ENCODE peak calls at places on chromosomes 2 and 18, in five cellular contexts. O, Y, Z, M and Q are unnamed samples.

GRCh38 chr2:221075203-221075602 is 496.9 kb downstream of the EPHA4 start:
- DNase-seq in O (no peak), Y (no peak), Z (no peak), M (no peak), Q (no peak)

GRCh38 chr2:187232749-187233148 is 215.3 kb downstream of the CALCRL start:
- DNase-seq in O (no peak), Y (no peak), Z (no peak), M (no peak), Q (no peak)

GRCh38 chr18:13813271-13813849 is 10.6 kb upstream of the MC5R start:
- DNase-seq in O (no peak), Y (no peak), Z (peak; percentile 25), M (peak; percentile 33), Q (peak; percentile 29)

GRCh38 chr18:24060644-24061043 is 46.1 kb downstream of the TTC39C start:
- DNase-seq in O (no peak), Y (no peak), Z (no peak), M (no peak), Q (no peak)

GRCh38 chr2:232662486-232663260 is 29.3 kb downstream of the EFHD1 start:
- DNase-seq in O (no peak), Y (no peak), Z (no peak), M (no peak), Q (no peak)

GRCh38 chr18:79988925-79989361 is 580 bp upstream of the TXNL4A start:
- DNase-seq in O (no peak), Y (no peak), Z (no peak), M (no peak), Q (no peak)

GRCh38 chr2:128290356-128290755 is 28.3 kb downstream of the HS6ST1 start:
- DNase-seq in O (no peak), Y (no peak), Z (no peak), M (no peak), Q (no peak)

GRCh38 chr2:101577173-101577572 is 102.3 kb upstream of the RFX8 start:
- DNase-seq in O (no peak), Y (no peak), Z (no peak), M (no peak), Q (no peak)

GRCh38 chr18:477565-477964 is 22.9 kb downstream of the COLEC12 start:
- DNase-seq in O (no peak), Y (no peak), Z (no peak), M (no peak), Q (no peak)

GRCh38 chr18:41331661-41332060 is 623.4 kb upstream of the PIK3C3 start:
- DNase-seq in O (no peak), Y (no peak), Z (no peak), M (no peak), Q (no peak)

GRCh38 chr18:57527479-57528237 is 58.8 kb downstream of the FECH start:
- DNase-seq in O (no peak), Y (no peak), Z (no peak), M (no peak), Q (no peak)

GRCh38 chr2:85792783-85793441 is 39.1 kb downstream of the ATOH8 start:
- DNase-seq in O (no peak), Y (no peak), Z (no peak), M (no peak), Q (no peak)

GRCh38 chr2:200212862-200213425 is 93.5 kb upstream of the SPATS2L start:
- DNase-seq in O (no peak), Y (no peak), Z (no peak), M (no peak), Q (no peak)

GRCh38 chr2:135152361-135152760 is 100.3 kb downstream of the RAB3GAP1 start:
- DNase-seq in O (no peak), Y (no peak), Z (no peak), M (no peak), Q (no peak)

GRCh38 chr2:196801986-196802385 is 2.5 kb upstream of the GTF3C3 start:
- DNase-seq in O (no peak), Y (no peak), Z (no peak), M (no peak), Q (no peak)